ENCODE peak calls at places on chromosomes 6 and 20, in eight cellular contexts. One of them, this sample, is unnamed.

GRCh38 chr6:161186173-161186769 is 87.6 kb downstream of the AGPAT4 start:
- DNase-seq in GM12865: no peak
- DNase-seq in ovary: no peak
- DNase-seq in adrenal gland: peak
- DNase-seq in NCI-H1436 treated with DMSO at 0.1 percent for 48 hours: no peak
- DNase-seq in GF-D8: no peak
- DNase-seq in astrocyte: peak
- DNase-seq in lower leg skin: peak
- DNase-seq in this sample: no peak

GRCh38 chr6:35856250-35856649 is 51.1 kb downstream of the LHFPL5 start:
- DNase-seq in GM12865: no peak
- DNase-seq in ovary: no peak
- DNase-seq in adrenal gland: no peak
- DNase-seq in NCI-H1436 treated with DMSO at 0.1 percent for 48 hours: no peak
- DNase-seq in GF-D8: no peak
- DNase-seq in astrocyte: no peak
- DNase-seq in lower leg skin: no peak
- DNase-seq in this sample: no peak

GRCh38 chr6:100472674-100473073 is 8.0 kb upstream of the SIM1 start:
- DNase-seq in GM12865: peak
- DNase-seq in ovary: no peak
- DNase-seq in adrenal gland: no peak
- DNase-seq in NCI-H1436 treated with DMSO at 0.1 percent for 48 hours: no peak
- DNase-seq in GF-D8: no peak
- DNase-seq in astrocyte: peak
- DNase-seq in lower leg skin: no peak
- DNase-seq in this sample: no peak

GRCh38 chr6:64717281-64717680 is 989.7 kb downstream of the EYS start:
- DNase-seq in GM12865: no peak
- DNase-seq in ovary: no peak
- DNase-seq in adrenal gland: no peak
- DNase-seq in NCI-H1436 treated with DMSO at 0.1 percent for 48 hours: no peak
- DNase-seq in GF-D8: no peak
- DNase-seq in astrocyte: no peak
- DNase-seq in lower leg skin: no peak
- DNase-seq in this sample: no peak

GRCh38 chr20:44302026-44302669 is 8.9 kb downstream of the FITM2 start:
- DNase-seq in GM12865: no peak
- DNase-seq in ovary: no peak
- DNase-seq in adrenal gland: no peak
- DNase-seq in NCI-H1436 treated with DMSO at 0.1 percent for 48 hours: no peak
- DNase-seq in GF-D8: no peak
- DNase-seq in astrocyte: no peak
- DNase-seq in lower leg skin: no peak
- DNase-seq in this sample: peak

GRCh38 chr20:61043681-61044080 is 208.4 kb upstream of the CDH4 start:
- DNase-seq in GM12865: no peak
- DNase-seq in ovary: no peak
- DNase-seq in adrenal gland: no peak
- DNase-seq in NCI-H1436 treated with DMSO at 0.1 percent for 48 hours: no peak
- DNase-seq in GF-D8: no peak
- DNase-seq in astrocyte: no peak
- DNase-seq in lower leg skin: no peak
- DNase-seq in this sample: no peak

GRCh38 chr6:108707328-108707976 is 140.8 kb upstream of the ARMC2 start:
- DNase-seq in GM12865: no peak
- DNase-seq in ovary: peak
- DNase-seq in adrenal gland: no peak
- DNase-seq in NCI-H1436 treated with DMSO at 0.1 percent for 48 hours: no peak
- DNase-seq in GF-D8: no peak
- DNase-seq in astrocyte: no peak
- DNase-seq in lower leg skin: no peak
- DNase-seq in this sample: no peak

GRCh38 chr6:131471331-131471730 is 101.7 kb upstream of the ARG1 start:
- DNase-seq in GM12865: no peak
- DNase-seq in ovary: no peak
- DNase-seq in adrenal gland: no peak
- DNase-seq in NCI-H1436 treated with DMSO at 0.1 percent for 48 hours: no peak
- DNase-seq in GF-D8: no peak
- DNase-seq in astrocyte: no peak
- DNase-seq in lower leg skin: no peak
- DNase-seq in this sample: no peak

GRCh38 chr20:46872315-46873211 is 22.1 kb upstream of the EYA2 start:
- DNase-seq in GM12865: peak
- DNase-seq in ovary: no peak
- DNase-seq in adrenal gland: no peak
- DNase-seq in NCI-H1436 treated with DMSO at 0.1 percent for 48 hours: no peak
- DNase-seq in GF-D8: no peak
- DNase-seq in astrocyte: no peak
- DNase-seq in lower leg skin: no peak
- DNase-seq in this sample: no peak

GRCh38 chr6:35977308-35977707 is 47.1 kb downstream of the SLC26A8 start:
- DNase-seq in GM12865: no peak
- DNase-seq in ovary: no peak
- DNase-seq in adrenal gland: no peak
- DNase-seq in NCI-H1436 treated with DMSO at 0.1 percent for 48 hours: no peak
- DNase-seq in GF-D8: no peak
- DNase-seq in astrocyte: no peak
- DNase-seq in lower leg skin: no peak
- DNase-seq in this sample: no peak